ENCODE peak calls at places on chromosomes 7 and 10, in seven cellular contexts. X, C, G, H, B, A and Z are unnamed samples.

GRCh38 chr7:51451751-51452465 is 135.3 kb upstream of the COBL start:
- DNase-seq in X (no peak), C (no peak), G (no peak), H (no peak), B (no peak), A (no peak), Z (no peak)

GRCh38 chr10:101400529-101400928 is 46.6 kb downstream of the BTRC start:
- DNase-seq in X (no peak), C (no peak), G (no peak), H (peak), B (no peak), A (no peak), Z (no peak)

GRCh38 chr7:155494551-155494950 is 36.6 kb downstream of the EN2 start:
- DNase-seq in X (no peak), C (no peak), G (no peak), H (no peak), B (no peak), A (no peak), Z (no peak)

GRCh38 chr10:103668351-103669242 is 175.1 kb downstream of the NEURL1 start:
- DNase-seq in X (no peak), C (no peak), G (peak), H (peak), B (no peak), A (peak), Z (no peak)

GRCh38 chr7:82050134-82050533 is 280.3 kb upstream of the HGF start:
- DNase-seq in X (peak), C (peak), G (no peak), H (peak), B (no peak), A (no peak), Z (no peak)

GRCh38 chr7:97107192-97107800 is 10.2 kb upstream of the SDHAF3 start:
- DNase-seq in X (no peak), C (no peak), G (no peak), H (no peak), B (no peak), A (no peak), Z (no peak)

GRCh38 chr7:25949672-25950487 is 202.1 kb upstream of the NFE2L3 start:
- DNase-seq in X (no peak), C (no peak), G (no peak), H (no peak), B (no peak), A (no peak), Z (no peak)

GRCh38 chr7:154869436-154869835 is 133.5 kb downstream of the PAXIP1 start:
- DNase-seq in X (no peak), C (no peak), G (no peak), H (no peak), B (no peak), A (no peak), Z (no peak)

GRCh38 chr10:12503311-12503710 is 154.0 kb downstream of the CAMK1D start:
- DNase-seq in X (no peak), C (no peak), G (no peak), H (no peak), B (no peak), A (no peak), Z (no peak)

GRCh38 chr7:68248973-68249372 is 1252.3 kb downstream of the TYW1 start:
- DNase-seq in X (no peak), C (no peak), G (no peak), H (no peak), B (no peak), A (no peak), Z (no peak)

GRCh38 chr7:133412942-133413341 is 160.1 kb downstream of the EXOC4 start:
- DNase-seq in X (no peak), C (no peak), G (no peak), H (no peak), B (no peak), A (no peak), Z (no peak)

GRCh38 chr10:62048919-62049636 is 147.6 kb downstream of the ARID5B start:
- DNase-seq in X (peak), C (peak), G (peak), H (peak), B (peak), A (peak), Z (peak)

GRCh38 chr7:1999278-1999984 is 233.3 kb downstream of the MAD1L1 start:
- DNase-seq in X (no peak), C (no peak), G (no peak), H (no peak), B (no peak), A (no peak), Z (no peak)

GRCh38 chr10:71314028-71314693 is 4.9 kb upstream of the SLC29A3 start:
- DNase-seq in X (peak), C (no peak), G (peak), H (no peak), B (peak), A (peak), Z (no peak)

GRCh38 chr10:132575320-132576201 is 38.0 kb downstream of the INPP5A start:
- DNase-seq in X (peak), C (peak), G (no peak), H (peak), B (no peak), A (peak), Z (no peak)

GRCh38 chr10:35552622-35553342 is 52.4 kb upstream of the GJD4 start:
- DNase-seq in X (no peak), C (no peak), G (no peak), H (no peak), B (no peak), A (no peak), Z (no peak)

GRCh38 chr7:24874791-24875190 is 105.2 kb downstream of the OSBPL3 start:
- DNase-seq in X (no peak), C (no peak), G (no peak), H (no peak), B (no peak), A (no peak), Z (no peak)

GRCh38 chr10:78332699-78333098 is 299.0 kb downstream of the RPS24 start:
- DNase-seq in X (no peak), C (no peak), G (no peak), H (no peak), B (no peak), A (no peak), Z (peak)

GRCh38 chr10:12471135-12471534 is 121.8 kb downstream of the CAMK1D start:
- DNase-seq in X (no peak), C (no peak), G (no peak), H (no peak), B (no peak), A (no peak), Z (no peak)

GRCh38 chr7:77407906-77408305 is 8.2 kb downstream of the GSAP start:
- DNase-seq in X (no peak), C (no peak), G (no peak), H (no peak), B (no peak), A (no peak), Z (no peak)

GRCh38 chr7:25396661-25397060 is 168.4 kb upstream of the NPVF start:
- DNase-seq in X (no peak), C (no peak), G (no peak), H (no peak), B (no peak), A (no peak), Z (no peak)

GRCh38 chr10:71580415-71580814 is 139.2 kb downstream of the C10orf105 start:
- DNase-seq in X (no peak), C (no peak), G (no peak), H (no peak), B (no peak), A (no peak), Z (no peak)